ENCODE peak calls at places on chromosome 15, in six cellular contexts. N, B, M, J, H and F are unnamed samples.

GRCh38 chr15:79431636-79432344 is at the start of gene MINAR1:
- DNase-seq in N (peak), B (no peak), M (no peak), J (no peak), H (no peak), F (no peak)

GRCh38 chr15:78906310-78906608 is 33.6 kb downstream of the MORF4L1 start:
- DNase-seq in N (peak), B (no peak), M (peak), J (no peak), H (no peak), F (no peak)

GRCh38 chr15:41284425-41285177 is 47.8 kb downstream of the OIP5 start:
- DNase-seq in N (peak), B (no peak), M (no peak), J (no peak), H (peak), F (no peak)

GRCh38 chr15:67775998-67776397 is 49.3 kb upstream of the SKOR1 start:
- DNase-seq in N (no peak), B (no peak), M (no peak), J (no peak), H (no peak), F (no peak)

GRCh38 chr15:58146734-58147133 is 8.6 kb downstream of the AQP9 start:
- DNase-seq in N (no peak), B (no peak), M (no peak), J (no peak), H (no peak), F (no peak)

GRCh38 chr15:40047413-40048154 is 8.6 kb upstream of the SRP14 start:
- DNase-seq in N (no peak), B (peak), M (no peak), J (peak), H (peak), F (no peak)

GRCh38 chr15:62940755-62941361 is 101.7 kb upstream of the TPM1 start:
- DNase-seq in N (peak), B (no peak), M (peak), J (peak), H (no peak), F (peak)

GRCh38 chr15:41969851-41970431 is 2.4 kb downstream of the EHD4 start:
- DNase-seq in N (no peak), B (peak), M (no peak), J (peak), H (peak), F (no peak)

GRCh38 chr15:90031231-90031791 is 30.2 kb downstream of the ZNF710 start:
- DNase-seq in N (no peak), B (no peak), M (no peak), J (peak), H (peak), F (no peak)

GRCh38 chr15:71282086-71282485 is 166.8 kb downstream of the THSD4 start:
- DNase-seq in N (no peak), B (no peak), M (no peak), J (no peak), H (no peak), F (no peak)

GRCh38 chr15:39756806-39757522 is 25.7 kb downstream of the FSIP1 start:
- DNase-seq in N (no peak), B (peak), M (peak), J (no peak), H (peak), F (no peak)

GRCh38 chr15:56754993-56755392 is 21.7 kb upstream of the ZNF280D start:
- DNase-seq in N (no peak), B (no peak), M (no peak), J (no peak), H (no peak), F (no peak)

GRCh38 chr15:40823572-40824343 is 4.8 kb downstream of the PPP1R14D start:
- DNase-seq in N (no peak), B (no peak), M (no peak), J (no peak), H (no peak), F (no peak)

GRCh38 chr15:87942316-87942715 is 314.2 kb downstream of the NTRK3 start:
- DNase-seq in N (no peak), B (no peak), M (no peak), J (no peak), H (no peak), F (no peak)

GRCh38 chr15:80699981-80700380 is 4.9 kb downstream of the ABHD17C start:
- DNase-seq in N (no peak), B (no peak), M (no peak), J (no peak), H (no peak), F (no peak)

GRCh38 chr15:81268340-81268739 is 55.6 kb downstream of the STARD5 start:
- DNase-seq in N (no peak), B (no peak), M (no peak), J (no peak), H (no peak), F (no peak)

GRCh38 chr15:34147371-34148140 is 45.7 kb downstream of the PGBD4 start:
- DNase-seq in N (no peak), B (no peak), M (no peak), J (no peak), H (no peak), F (no peak)

GRCh38 chr15:63436872-63437375 is 55.3 kb upstream of the CA12 start:
- DNase-seq in N (peak), B (peak), M (peak), J (no peak), H (no peak), F (peak)

GRCh38 chr15:88949734-88950400 is 36.7 kb upstream of the MFGE8 start:
- DNase-seq in N (no peak), B (no peak), M (no peak), J (no peak), H (no peak), F (no peak)

GRCh38 chr15:82047493-82048446 is 2.0 kb upstream of the MEX3B start:
- DNase-seq in N (no peak), B (no peak), M (no peak), J (peak), H (no peak), F (no peak)

GRCh38 chr15:101086394-101087171 is 165.3 kb downstream of the CHSY1 start:
- DNase-seq in N (no peak), B (no peak), M (no peak), J (no peak), H (no peak), F (no peak)

GRCh38 chr15:45795487-45796069 is 160.7 kb downstream of the SQOR start:
- DNase-seq in N (peak), B (no peak), M (no peak), J (no peak), H (peak), F (no peak)

GRCh38 chr15:58521293-58521991 is 89.7 kb downstream of the LIPC start:
- DNase-seq in N (peak), B (no peak), M (peak), J (no peak), H (no peak), F (peak)

GRCh38 chr15:68725736-68726135 is 95.0 kb downstream of the ANP32A start:
- DNase-seq in N (no peak), B (no peak), M (no peak), J (no peak), H (no peak), F (no peak)

GRCh38 chr15:31852933-31853332 is 177.4 kb upstream of the CHRNA7 start:
- DNase-seq in N (no peak), B (no peak), M (no peak), J (peak), H (no peak), F (no peak)

GRCh38 chr15:79310612-79310984 is 314 bp upstream of the TMED3 start:
- DNase-seq in N (no peak), B (no peak), M (no peak), J (no peak), H (peak), F (no peak)

GRCh38 chr15:78063966-78064365 is 13.5 kb downstream of the TBC1D2B start:
- DNase-seq in N (no peak), B (no peak), M (no peak), J (no peak), H (no peak), F (no peak)

GRCh38 chr15:39919396-39919739 is 698 bp downstream of the GPR176 start:
- DNase-seq in N (no peak), B (no peak), M (no peak), J (no peak), H (no peak), F (peak)

DNA sequence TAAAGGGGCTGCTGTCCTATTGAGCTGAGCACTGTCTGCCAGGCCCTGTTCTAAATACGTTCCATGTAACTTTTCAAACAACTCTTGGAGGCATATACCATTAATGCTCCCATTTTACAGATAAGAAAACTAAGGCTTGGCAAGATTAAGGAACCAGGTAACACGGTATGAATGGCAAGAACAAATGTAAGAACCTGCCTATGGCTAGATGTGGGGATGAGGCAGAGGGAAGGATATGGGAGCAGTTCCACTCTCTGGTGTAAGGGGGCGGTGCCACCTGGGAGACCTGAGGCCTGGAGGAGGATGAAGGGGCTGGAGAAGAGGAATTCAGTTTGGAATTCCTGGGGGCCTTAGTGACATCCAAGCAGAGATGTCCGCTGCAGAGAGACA is 3.8 kb upstream of the LMAN1L start:
- DNase-seq in N (no peak), B (no peak), M (no peak), J (no peak), H (no peak), F (no peak)
- TF ChIP-seq CTCF in N (no peak), B (no peak), M (no peak), J (no peak), H (peak), F (no peak)

GRCh38 chr15:98694153-98694552 is 45.8 kb downstream of the IGF1R start:
- DNase-seq in N (no peak), B (no peak), M (no peak), J (no peak), H (no peak), F (no peak)
- H3K27ac ChIP-seq in N (no peak), B (no peak), M (no peak), J (no peak), H (no peak), F (no peak)

DNA sequence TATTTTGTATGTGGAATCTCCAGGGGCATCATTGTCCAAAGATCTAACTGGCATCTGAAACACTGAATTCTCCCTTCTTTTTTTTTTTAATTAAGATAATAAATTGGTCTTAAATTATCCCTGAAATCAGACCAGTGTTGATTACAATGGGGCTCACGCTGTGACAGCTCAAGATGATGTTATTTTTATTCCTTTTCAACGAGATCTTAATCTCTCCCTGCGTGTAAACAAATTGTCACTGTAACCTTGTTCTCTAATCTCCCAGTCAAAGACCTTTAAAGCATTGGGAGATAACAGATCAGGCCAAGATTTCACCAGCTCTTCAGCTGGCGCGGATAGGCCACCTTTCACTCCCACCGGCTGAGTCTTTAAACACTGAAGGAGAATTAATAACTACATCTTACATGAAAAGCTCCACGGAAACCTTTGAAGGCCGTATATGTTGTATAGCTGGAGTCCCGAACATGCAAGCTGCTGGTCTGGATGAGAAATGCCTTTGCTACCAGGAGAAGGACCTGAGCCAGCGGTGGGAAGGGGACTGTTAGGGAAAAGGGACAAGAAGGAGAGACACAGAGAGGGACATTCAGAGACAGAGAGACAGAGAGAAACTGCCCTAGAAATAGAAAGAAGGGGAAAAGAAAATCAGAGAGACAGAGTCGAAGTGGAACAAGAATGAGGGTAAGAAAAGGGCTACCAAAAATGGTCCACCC is 418.8 kb upstream of the NR2F2 start:
- DNase-seq in N (no peak), B (no peak), M (no peak), J (no peak), H (no peak), F (no peak)
- TF ChIP-seq CTCF in N (no peak), B (no peak), M (no peak), J (no peak), H (no peak), F (no peak)

DNA sequence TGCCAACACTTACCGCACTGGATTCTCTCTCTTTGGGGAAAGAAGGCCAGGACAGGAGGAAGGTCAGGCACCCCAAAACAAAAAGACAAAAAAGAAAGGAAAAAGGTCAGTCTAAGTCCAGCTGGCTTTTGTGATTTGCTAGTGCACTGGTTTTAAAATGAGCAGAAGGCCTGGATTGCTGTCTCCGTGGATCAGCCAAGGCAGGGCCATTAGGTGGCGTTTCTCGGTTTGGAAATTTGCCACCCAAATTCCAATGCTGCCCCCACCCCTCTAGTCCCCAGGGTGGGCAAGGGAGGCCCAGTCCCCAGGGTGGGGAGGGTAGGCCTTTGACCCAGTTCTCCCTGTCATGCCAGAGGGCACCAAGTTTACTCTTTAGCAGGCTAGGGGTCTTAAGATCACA is 33.3 kb downstream of the TLE3 start:
- DNase-seq in N (no peak), B (no peak), M (no peak), J (no peak), H (no peak), F (no peak)
- H3K27ac ChIP-seq in N (peak), B (no peak), M (peak), J (no peak), H (no peak), F (no peak)

GRCh38 chr15:86139828-86140227 is 60.2 kb downstream of the AGBL1 start:
- DNase-seq in N (no peak), B (no peak), M (no peak), J (no peak), H (peak), F (no peak)
- TF ChIP-seq CTCF in N (no peak), B (no peak), M (peak), J (no peak), H (peak), F (no peak)

GRCh38 chr15:96473556-96473955 is 143.1 kb downstream of the NR2F2 start:
- DNase-seq in N (no peak), B (no peak), M (no peak), J (no peak), H (no peak), F (no peak)

GRCh38 chr15:96472647-96473046 is 142.1 kb downstream of the NR2F2 start:
- DNase-seq in N (no peak), B (no peak), M (no peak), J (no peak), H (no peak), F (no peak)

GRCh38 chr15:96474274-96474673 is 143.8 kb downstream of the NR2F2 start:
- DNase-seq in N (no peak), B (no peak), M (no peak), J (no peak), H (no peak), F (no peak)

DNA sequence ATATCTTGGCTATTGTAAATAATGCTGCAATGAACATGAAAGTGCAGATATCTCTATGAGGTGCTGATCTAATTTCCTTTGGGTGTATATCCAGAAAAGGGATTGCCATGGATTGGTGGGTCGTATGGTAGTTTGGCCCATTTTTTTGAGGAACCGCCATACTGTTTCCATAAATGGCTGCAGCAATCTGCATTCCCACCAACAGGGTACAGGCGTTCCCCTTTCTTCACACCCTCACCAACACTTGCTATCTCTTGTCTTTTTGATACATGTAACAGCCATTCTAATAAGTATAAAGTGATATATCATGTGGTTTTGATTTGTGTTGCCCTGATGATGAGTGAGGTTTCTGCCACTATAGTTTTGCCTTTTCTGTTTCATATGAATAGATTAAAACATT is 146.7 kb downstream of the NR2F2 start:
- DNase-seq in N (no peak), B (no peak), M (no peak), J (no peak), H (no peak), F (no peak)
- H3K27ac ChIP-seq in N (no peak), B (no peak), M (no peak), J (no peak), H (no peak), F (no peak)

DNA sequence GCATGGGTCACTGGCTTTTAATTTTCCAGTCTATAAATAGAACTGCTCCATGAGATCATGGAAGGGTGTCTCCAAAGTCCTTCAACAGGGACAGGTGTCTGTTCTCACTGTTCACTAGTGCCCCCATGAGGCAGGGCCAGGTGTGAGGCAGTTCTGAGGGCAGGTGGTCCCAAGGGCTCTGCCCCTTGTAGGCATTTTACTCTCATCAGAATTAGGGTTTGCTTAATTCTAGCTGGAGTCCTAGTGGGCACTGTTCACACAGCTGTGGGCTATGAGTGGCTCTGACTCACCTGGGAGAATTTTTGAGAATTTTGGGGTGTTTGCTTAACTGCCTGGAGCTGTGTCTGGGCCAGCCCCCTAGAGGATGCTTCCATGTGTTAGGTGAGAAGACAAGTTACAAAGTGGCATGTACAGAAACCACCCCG is 248.0 kb upstream of the LYSMD4 start:
- DNase-seq in N (no peak), B (no peak), M (no peak), J (no peak), H (no peak), F (no peak)
- TF ChIP-seq CTCF in N (no peak), B (no peak), M (no peak), J (no peak), H (peak), F (no peak)

GRCh38 chr15:52103217-52104207 is 9.1 kb downstream of the BCL2L10 start:
- DNase-seq in N (no peak), B (no peak), M (peak), J (no peak), H (peak), F (no peak)

GRCh38 chr15:52101542-52102340 is 10.8 kb downstream of the BCL2L10 start:
- DNase-seq in N (no peak), B (no peak), M (no peak), J (no peak), H (peak), F (no peak)

GRCh38 chr15:52104532-52105004 is 8.0 kb downstream of the BCL2L10 start:
- DNase-seq in N (no peak), B (no peak), M (no peak), J (no peak), H (peak), F (no peak)

GRCh38 chr15:52100807-52101206 is 11.8 kb downstream of the BCL2L10 start:
- DNase-seq in N (peak), B (no peak), M (peak), J (no peak), H (no peak), F (no peak)

DNA sequence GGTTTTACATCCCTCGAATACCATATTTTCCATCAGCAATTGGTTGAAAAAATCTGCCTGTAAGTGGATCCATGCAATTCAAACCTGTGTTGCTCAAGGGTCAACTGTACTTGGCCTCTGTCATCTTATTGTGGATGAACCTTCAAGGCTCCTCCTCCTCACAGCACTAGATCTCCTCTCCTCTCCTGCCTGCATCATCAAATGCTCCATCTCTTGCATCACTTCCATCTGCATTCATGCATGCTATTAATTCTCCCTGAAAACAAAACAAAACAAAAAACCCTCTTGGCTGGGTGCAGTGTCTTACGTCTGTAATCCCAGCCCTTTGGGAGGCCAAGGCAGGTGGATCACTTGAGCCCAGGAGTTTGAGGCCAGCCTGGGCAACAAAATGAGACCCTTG is 10.1 kb downstream of the BCL2L10 start:
- DNase-seq in N (no peak), B (no peak), M (peak), J (no peak), H (no peak), F (no peak)
- H3K27ac ChIP-seq in N (no peak), B (no peak), M (peak), J (no peak), H (peak), F (no peak)

GRCh38 chr15:37135225-37135624 is 34.9 kb upstream of the MEIS2 start:
- DNase-seq in N (no peak), B (no peak), M (no peak), J (no peak), H (peak), F (no peak)
- TF ChIP-seq CTCF in N (peak), B (peak), M (peak), J (no peak), H (peak), F (no peak)